ENCODE peak calls at places on chromosomes 2 and 18, in ten cellular contexts. W is prostate gland, C is ovary, N is adrenal gland, P is breast epithelium, G is IMR-90, I is GM12891, J is tibial nerve, U is esophagus squamous epithelium, E is K562. Y is an unnamed sample.

GRCh38 chr2:48127612-48128191 is 221.4 kb upstream of the FBXO11 start:
- DNase-seq in U (no peak), G (no peak), J (no peak), P (no peak), N (no peak), C (no peak), E (no peak), W (no peak), I (no peak), Y (no peak)

GRCh38 chr18:13284330-13285027 is 65.9 kb downstream of the LDLRAD4 start:
- DNase-seq in I (no peak), C (no peak), J (no peak), E (no peak), N (peak), W (no peak), G (no peak), U (no peak), P (no peak), Y (no peak)

GRCh38 chr2:28684142-28684858 is 67.3 kb upstream of the PPP1CB start:
- DNase-seq in G (no peak), U (no peak), E (peak), C (no peak), N (peak), P (no peak), J (no peak), I (no peak), W (no peak), Y (no peak)

GRCh38 chr2:114128255-114128654 is 238.4 kb downstream of the ACTR3 start:
- DNase-seq in N (no peak), J (no peak), U (no peak), W (no peak), E (no peak), C (no peak), P (no peak), G (no peak), I (no peak), Y (no peak)

GRCh38 chr2:105873721-105874120 is 129.0 kb downstream of the NCK2 start:
- DNase-seq in U (no peak), N (peak), W (no peak), P (no peak), C (no peak), G (peak), J (no peak), I (peak), E (peak), Y (peak)

GRCh38 chr2:143551946-143552655 is 422.9 kb downstream of the ARHGAP15 start:
- DNase-seq in U (no peak), E (no peak), I (no peak), P (no peak), W (no peak), N (no peak), J (no peak), G (no peak), C (no peak), Y (no peak)

GRCh38 chr18:39037925-39038324 is 1472.3 kb upstream of the CELF4 start:
- DNase-seq in P (no peak), J (no peak), N (no peak), I (no peak), U (no peak), W (no peak), G (no peak), C (no peak), E (no peak), Y (no peak)

GRCh38 chr2:7057865-7058400 is 140.7 kb downstream of the RNF144A start:
- DNase-seq in W (no peak), J (no peak), E (no peak), N (no peak), P (no peak), G (no peak), U (no peak), C (no peak), I (no peak), Y (no peak)

GRCh38 chr2:111121028-111121872 is 536 bp downstream of the BCL2L11 start:
- DNase-seq in N (peak), I (no peak), P (peak), C (peak), J (peak), W (peak), U (no peak), G (no peak), E (peak), Y (peak)

DNA sequence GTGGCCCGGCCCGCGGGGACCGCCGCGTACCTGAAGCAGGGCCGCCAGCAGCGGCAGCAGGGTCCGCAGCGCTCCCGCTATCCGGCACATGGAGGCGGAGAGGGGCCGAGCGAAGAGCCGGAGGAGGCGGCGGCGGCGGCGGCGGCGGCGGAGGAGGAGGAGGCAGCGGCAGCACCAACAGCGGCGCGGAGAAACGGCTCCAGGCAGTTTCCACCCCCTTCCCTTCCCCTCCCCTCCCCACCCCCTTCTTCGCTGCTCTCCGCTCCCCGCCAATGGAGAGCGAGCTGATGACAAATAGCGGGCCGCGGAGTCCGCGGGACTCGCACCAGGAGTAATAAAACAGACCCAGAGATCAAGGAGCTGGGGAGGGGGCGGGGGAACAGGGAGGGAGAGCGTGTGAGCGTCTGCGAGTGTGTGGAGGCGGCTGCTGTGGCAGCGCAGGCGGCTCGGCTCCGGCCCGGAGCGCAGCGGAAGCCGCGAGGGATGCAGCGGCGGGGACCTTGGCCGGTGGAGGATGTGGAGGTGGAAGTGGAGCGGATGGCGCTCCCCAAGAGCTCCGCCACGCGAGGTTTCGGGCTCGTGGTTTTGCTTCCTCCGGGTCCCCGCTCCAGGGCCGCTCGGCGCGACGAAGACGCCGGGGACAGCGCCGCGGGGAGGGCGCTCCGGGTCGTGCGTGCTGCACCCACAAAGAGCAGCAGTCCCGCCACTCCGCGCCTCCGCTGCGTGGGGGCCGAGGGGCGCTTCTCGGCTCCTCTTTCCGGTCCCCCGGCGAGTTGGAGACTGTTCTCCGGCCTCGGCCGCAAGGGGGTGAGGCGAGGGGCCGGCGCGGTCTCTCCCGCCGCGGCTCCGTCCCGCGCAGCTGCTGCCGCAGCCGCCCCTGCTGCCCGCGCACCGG is at the start of gene CDH2:
- DNase-seq in N (peak), C (peak), P (no peak), J (no peak), U (no peak), G (peak), E (no peak), W (no peak), I (peak), Y (peak)
- TF ChIP-seq POLR2A in N (peak), C (no peak), P (no peak), J (no peak), U (no peak), G (peak), E (no peak), W (no peak), I (no peak), Y (peak)

DNA sequence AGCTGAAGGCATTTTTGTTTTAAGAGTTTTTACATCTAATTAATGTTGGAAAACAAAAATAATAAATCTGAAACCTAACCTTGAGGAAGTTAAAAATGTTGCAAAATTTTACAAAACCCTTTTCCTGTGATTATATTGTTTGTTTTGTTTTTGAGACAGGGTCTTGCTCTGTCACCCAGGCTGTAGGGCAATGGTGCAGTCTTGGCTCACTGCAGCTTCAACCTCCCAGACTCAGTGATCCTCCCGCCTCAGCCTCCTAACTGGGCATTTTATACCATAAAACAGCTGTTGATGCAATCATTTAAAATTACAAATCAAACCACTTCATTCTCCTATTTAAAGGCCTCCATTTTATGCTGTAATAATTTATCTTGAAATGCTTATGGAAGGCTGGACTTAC is 1.7 kb upstream of the ZNF24 start:
- DNase-seq in G (no peak), P (no peak), U (no peak), C (no peak), I (no peak), J (no peak), E (no peak), W (no peak), N (no peak), Y (no peak)
- TF ChIP-seq POLR2A in G (no peak), P (no peak), U (no peak), C (no peak), I (no peak), J (no peak), E (no peak), W (no peak), N (no peak), Y (no peak)

GRCh38 chr2:231602874-231603467 is 10.3 kb downstream of the TEX44 start:
- DNase-seq in W (no peak), C (no peak), E (no peak), U (no peak), P (no peak), G (no peak), N (no peak), I (no peak), J (no peak), Y (no peak)

GRCh38 chr2:231604685-231605606 is 12.3 kb downstream of the TEX44 start:
- DNase-seq in J (peak), U (peak), P (peak), I (peak), W (peak), C (peak), E (peak), N (peak), G (peak), Y (peak)

GRCh38 chr2:231605607-231606091 is 13.0 kb downstream of the TEX44 start:
- DNase-seq in E (no peak), I (no peak), G (no peak), J (no peak), C (peak), P (no peak), N (no peak), W (no peak), U (no peak), Y (no peak)

GRCh38 chr2:231601356-231602229 is 8.9 kb downstream of the TEX44 start:
- DNase-seq in C (peak), W (peak), G (peak), P (peak), N (peak), I (peak), U (no peak), E (peak), J (peak), Y (peak)

DNA sequence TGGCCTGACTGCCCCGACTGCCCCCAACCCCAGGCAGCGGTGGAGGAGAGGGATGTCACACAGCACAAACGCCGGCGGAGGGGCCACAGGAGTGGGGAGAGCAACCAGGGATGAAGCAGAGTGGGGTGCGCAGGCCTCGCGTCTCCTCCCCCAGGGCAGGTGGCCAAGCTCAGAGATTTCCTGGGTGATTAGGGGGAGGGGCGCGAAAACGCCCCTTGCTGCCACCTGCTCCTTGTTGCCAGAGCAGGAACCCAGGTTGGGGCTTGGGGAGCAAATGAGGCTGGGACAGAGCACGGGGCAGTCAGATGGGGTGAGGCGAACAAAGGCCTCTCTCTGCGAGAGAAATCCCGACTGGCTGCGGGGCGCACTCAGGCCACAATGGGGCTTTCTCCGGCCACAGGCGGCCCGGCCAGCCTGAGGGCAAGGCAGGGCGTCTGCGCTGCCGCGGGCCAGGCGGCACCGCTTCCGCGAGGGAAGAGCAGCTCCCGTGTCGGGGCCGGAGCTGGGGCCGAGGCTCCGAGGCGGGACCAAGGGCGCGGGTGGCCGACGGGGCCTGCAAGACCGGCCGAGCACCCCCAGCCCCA is 11.5 kb downstream of the TEX44 start:
- DNase-seq in E (no peak), I (peak), C (peak), J (peak), U (no peak), W (peak), P (peak), G (no peak), N (peak), Y (peak)
- TF ChIP-seq POLR2A in E (no peak), I (no peak), C (peak), J (peak), U (no peak), W (no peak), P (peak), G (peak), N (peak), Y (peak)

DNA sequence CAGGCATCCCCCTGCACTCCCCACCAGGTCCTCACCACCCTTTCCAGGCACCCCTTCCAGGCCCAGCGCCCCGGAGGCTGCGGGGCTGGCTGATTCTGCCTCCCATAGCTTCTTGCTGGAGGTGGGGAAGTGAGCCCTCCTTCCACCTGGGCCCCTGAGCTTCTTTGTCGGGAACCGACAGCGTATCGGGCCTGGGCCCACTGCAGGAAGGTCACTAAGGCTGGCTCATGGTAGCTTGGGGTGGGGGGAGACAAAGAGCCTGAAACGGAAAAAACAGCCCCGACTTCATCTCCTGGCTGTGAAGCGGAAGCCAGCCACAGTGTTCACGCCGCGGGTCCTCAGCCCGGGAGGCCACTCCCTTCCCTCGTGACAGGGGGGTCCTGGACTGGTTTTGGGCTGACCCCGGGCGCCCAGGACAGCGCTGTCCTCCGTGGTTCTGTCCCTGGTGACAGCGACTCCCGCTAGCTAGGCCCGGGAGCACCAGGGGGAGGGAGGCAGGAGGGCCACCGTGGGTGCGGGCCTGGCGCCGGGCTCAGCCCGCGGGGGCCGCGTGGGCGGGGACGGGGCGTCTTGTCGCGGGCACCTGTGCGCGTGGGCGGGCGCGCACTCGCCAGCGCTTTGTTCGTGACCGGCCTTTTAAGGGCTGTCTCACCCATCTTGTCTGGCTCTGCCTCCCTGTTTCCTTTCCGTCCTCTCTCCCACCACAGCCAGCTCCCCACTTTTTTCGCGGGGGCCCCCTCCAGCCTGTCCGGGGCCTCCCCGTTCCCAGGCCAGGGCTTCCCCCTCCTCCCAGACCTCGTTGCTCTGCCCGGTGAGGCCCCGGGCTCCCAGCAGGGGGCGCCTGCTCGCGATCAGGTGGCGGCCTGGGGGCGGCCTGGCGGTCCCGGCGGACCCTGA is 64.9 kb downstream of the DNMT3A start:
- DNase-seq in I (peak), C (peak), W (no peak), G (no peak), J (no peak), E (peak), N (peak), U (peak), P (peak), Y (peak)
- TF ChIP-seq POLR2A in I (no peak), C (no peak), W (no peak), G (no peak), J (no peak), E (no peak), N (no peak), U (no peak), P (no peak), Y (no peak)

GRCh38 chr2:164351536-164351935 is 269.7 kb downstream of the GRB14 start:
- DNase-seq in I (no peak), U (no peak), P (no peak), J (no peak), E (no peak), G (no peak), N (no peak), W (no peak), C (no peak), Y (no peak)
- TF ChIP-seq POLR2A in I (no peak), U (no peak), P (no peak), J (no peak), E (no peak), G (no peak), N (no peak), W (no peak), C (no peak), Y (no peak)

DNA sequence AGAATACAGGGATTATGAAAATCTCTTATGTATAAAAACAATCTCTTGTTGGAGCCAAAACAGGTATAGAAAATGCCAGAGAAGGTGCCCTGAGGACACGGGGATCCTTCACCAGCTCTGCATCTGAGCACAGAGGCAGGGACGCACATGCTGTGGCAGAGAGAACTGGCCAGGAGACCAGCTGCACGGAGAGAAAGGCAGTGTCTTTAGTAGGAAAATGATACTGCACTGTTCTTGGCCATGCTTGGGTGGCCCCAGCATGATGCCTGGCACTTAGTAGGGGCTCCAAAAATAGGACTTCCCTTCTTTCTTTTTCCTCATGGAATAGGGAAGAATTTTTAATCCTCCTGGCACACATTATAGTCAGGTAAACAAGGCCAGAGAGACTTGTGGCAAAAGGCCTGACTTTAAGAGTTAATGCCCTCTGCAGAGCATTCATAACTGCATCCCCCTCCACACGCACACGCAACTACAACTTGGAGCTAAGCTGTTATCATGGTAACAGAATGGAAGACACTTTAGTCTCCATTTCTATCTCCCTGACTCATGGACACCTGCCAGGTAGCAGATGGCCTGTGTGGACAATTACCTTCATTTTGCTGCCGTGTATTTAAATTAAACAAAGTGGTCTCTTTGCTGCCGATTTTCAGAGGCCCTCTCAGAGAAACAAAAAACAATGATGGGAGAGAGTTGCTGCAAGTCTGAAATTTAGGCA is 59.7 kb upstream of the DNMT3A start:
- DNase-seq in W (no peak), C (no peak), I (no peak), N (no peak), G (no peak), U (no peak), P (no peak), E (no peak), J (no peak), Y (no peak)
- TF ChIP-seq POLR2A in W (no peak), C (no peak), I (no peak), N (no peak), G (no peak), U (no peak), P (no peak), E (no peak), J (no peak), Y (no peak)

DNA sequence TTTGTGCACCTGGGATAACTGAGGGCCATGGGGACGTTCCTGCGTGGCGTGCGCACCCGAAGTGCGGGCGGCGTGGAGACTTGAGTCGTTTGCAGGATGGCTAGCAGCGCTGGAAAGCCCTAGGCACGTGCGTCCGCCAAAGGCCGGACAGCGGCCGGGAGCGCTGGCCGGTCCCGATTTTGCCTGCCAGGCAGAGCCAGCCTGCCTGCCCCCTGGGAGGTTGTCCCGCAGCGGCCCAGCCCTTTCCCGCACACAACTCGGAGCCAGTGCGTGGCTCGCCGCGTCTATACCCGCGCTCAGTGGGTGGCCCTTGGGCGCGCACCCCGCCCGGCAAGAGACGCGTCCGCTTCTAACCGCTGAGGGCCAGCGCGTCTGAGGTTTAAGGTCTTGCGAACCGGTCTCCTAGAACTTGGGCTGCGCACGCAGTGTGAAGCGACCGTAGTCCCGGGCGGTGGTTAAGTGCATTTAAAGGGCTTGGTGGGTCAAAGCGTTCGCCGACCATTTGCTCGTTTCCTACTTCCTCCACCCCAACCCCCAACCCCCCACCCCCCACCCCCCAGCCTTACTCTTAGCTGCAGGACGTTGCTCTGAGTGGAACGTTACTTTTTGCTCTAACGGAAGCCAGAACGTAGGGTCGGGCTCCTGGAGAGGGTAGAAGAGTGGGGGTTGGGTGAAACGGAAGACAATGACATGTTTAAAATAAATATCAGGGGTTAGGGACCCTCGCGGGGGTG is 627 bp downstream of the CDCA7 start:
- DNase-seq in U (no peak), E (peak), I (peak), J (no peak), C (peak), G (peak), P (peak), N (peak), W (peak), Y (peak)
- TF ChIP-seq POLR2A in U (no peak), E (peak), I (no peak), J (no peak), C (no peak), G (no peak), P (no peak), N (no peak), W (no peak), Y (no peak)